ENCODE peak calls at places on chromosome 18, in six cellular contexts. K is adipocyte; X is foreskin fibroblast; E is hepatocyte; D is lower lobe of right lung; L is effector memory CD4-positive, alpha-beta T cell. I is an unnamed sample.

GRCh38 chr18:54786211-54786610 is 42.1 kb upstream of the RAB27B start:
- DNase-seq in K (no peak), E (no peak), X (no peak), D (no peak), L (no peak), I (no peak)

GRCh38 chr18:52945552-52945951 is 605.6 kb downstream of the DCC start:
- DNase-seq in E (no peak), L (no peak), K (no peak), X (no peak), D (no peak), I (no peak)

GRCh38 chr18:62437520-62438329 is 85.1 kb upstream of the ZCCHC2 start:
- DNase-seq in E (no peak), D (peak; percentile 64), L (no peak), X (peak; percentile 21), K (no peak), I (no peak)

GRCh38 chr18:8809514-8809913 is 104.2 kb downstream of the MTCL1 start:
- DNase-seq in D (no peak), K (no peak), E (no peak), L (no peak), X (no peak), I (no peak)

GRCh38 chr18:22977847-22978701 is 44.9 kb downstream of the RBBP8 start:
- DNase-seq in L (no peak), K (peak; percentile 76), E (peak; percentile 25), X (peak; percentile 61), D (no peak), I (no peak)

GRCh38 chr18:43719264-43719795 is 442.0 kb upstream of the SYT4 start:
- DNase-seq in E (peak; percentile 4), X (no peak), L (no peak), K (peak; percentile 60), D (no peak), I (peak; percentile 76)

GRCh38 chr18:78902795-78903435 is 76.7 kb upstream of the SALL3 start:
- DNase-seq in E (no peak), L (no peak), X (no peak), K (no peak), D (no peak), I (no peak)

GRCh38 chr18:49812321-49813070 is 837 bp downstream of the ACAA2 start:
- DNase-seq in K (peak; percentile 50), E (no peak), X (no peak), D (no peak), L (no peak), I (no peak)

GRCh38 chr18:51857989-51858388 is 482.0 kb upstream of the DCC start:
- DNase-seq in D (no peak), X (no peak), K (no peak), L (no peak), E (no peak), I (no peak)

GRCh38 chr18:66013976-66014375 is 263.2 kb downstream of the CDH7 start:
- DNase-seq in K (no peak), D (no peak), E (no peak), L (no peak), X (no peak), I (no peak)

GRCh38 chr18:43422483-43422882 is 145.2 kb upstream of the SYT4 start:
- DNase-seq in L (no peak), K (peak; percentile 17), E (peak; percentile 34), D (no peak), X (no peak), I (no peak)

GRCh38 chr18:35672897-35673296 is 91.4 kb downstream of the GALNT1 start:
- DNase-seq in K (peak; percentile 36), D (no peak), X (peak; percentile 62), E (peak; percentile 24), L (no peak), I (peak; percentile 6)

GRCh38 chr18:69949538-69949936 is 1.9 kb upstream of the CD226 start:
- DNase-seq in K (no peak), E (no peak), D (no peak), X (no peak), L (no peak), I (no peak)
- H3K4me3 ChIP-seq in K (no peak overlapping the region), E (no peak overlapping the region), D (peak overlapping the region; percentile 9), X (no peak overlapping the region), L (no peak overlapping the region), I (peak overlapping the region; percentile 55)

GRCh38 chr18:47263828-47264314 is 12.4 kb upstream of the SKOR2 start:
- DNase-seq in E (no peak), L (no peak), D (no peak), X (no peak), K (no peak), I (no peak)
- H3K4me3 ChIP-seq in E (no peak overlapping the region), L (no peak overlapping the region), D (peak overlapping the region; percentile 9), X (peak overlapping the region; percentile 46), K (peak overlapping the region; percentile 69), I (peak overlapping the region; percentile 14)

GRCh38 chr18:67770520-67770919 is 254.0 kb upstream of the DSEL start:
- DNase-seq in E (no peak), L (no peak), X (no peak), D (no peak), K (no peak), I (no peak)

GRCh38 chr18:67766930-67767329 is 250.4 kb upstream of the DSEL start:
- DNase-seq in D (no peak), X (peak; percentile 90), E (no peak), K (peak; percentile 57), L (no peak), I (peak; percentile 12)

GRCh38 chr18:67776929-67777328 is 260.4 kb upstream of the DSEL start:
- DNase-seq in L (no peak), E (peak; percentile 13), X (no peak), K (peak; percentile 29), D (no peak), I (no peak)

GRCh38 chr18:67771271-67771670 is 254.8 kb upstream of the DSEL start:
- DNase-seq in L (no peak), E (no peak), X (peak; percentile 43), K (peak; percentile 42), D (no peak), I (no peak)
- H3K4me3 ChIP-seq in L (no peak overlapping the region), E (no peak overlapping the region), X (no peak overlapping the region), K (no peak overlapping the region), D (no peak overlapping the region), I (no peak overlapping the region)

GRCh38 chr18:74455386-74455785 is 1.7 kb downstream of the DIPK1C start:
- DNase-seq in K (no peak), D (no peak), X (no peak), L (no peak), E (no peak), I (no peak)

GRCh38 chr18:74457743-74458465 is 796 bp upstream of the DIPK1C start:
- DNase-seq in D (no peak), E (no peak), L (no peak), K (no peak), X (no peak), I (no peak)

GRCh38 chr18:74456409-74457042 is 582 bp downstream of the DIPK1C start:
- DNase-seq in E (no peak), K (no peak), X (no peak), L (no peak), D (no peak), I (no peak)

GRCh38 chr18:74456017-74456408 is 1.1 kb downstream of the DIPK1C start:
- DNase-seq in D (no peak), L (no peak), E (no peak), K (no peak), X (no peak), I (no peak)

GRCh38 chr18:74457043-74457742 is at the start of gene DIPK1C:
- DNase-seq in X (no peak), D (no peak), K (peak; percentile 7), E (peak; percentile 26), L (no peak), I (no peak)
- H3K4me3 ChIP-seq in X (no peak within 1 kb of the TSS), D (peak within 1 kb of the TSS; percentile 30), K (no peak within 1 kb of the TSS), E (peak within 1 kb of the TSS; percentile 4), L (no peak within 1 kb of the TSS), I (peak within 1 kb of the TSS; percentile 21)